ENCODE peak calls at places on chromosomes 7 and 10, in four cellular contexts. A is sigmoid colon, O is HCT116, B is spleen. Y is an unnamed sample.
A peak's percentile ranks its signal among the peaks of the same experiment; 100 is the strongest.

GRCh38 chr10:21065621-21066248 is 168.6 kb upstream of the NEBL start:
- DNase-seq in O (no peak), A (no peak), B (no peak), Y (no peak)

GRCh38 chr10:31926765-31927596 is 1.6 kb downstream of the ARHGAP12 start:
- DNase-seq in A (no peak), O (no peak), B (no peak), Y (no peak)

GRCh38 chr7:20279979-20280378 is 50.7 kb upstream of the ITGB8 start:
- DNase-seq in O (no peak), A (no peak), B (no peak), Y (no peak)

GRCh38 chr10:514137-514671 is 175.3 kb downstream of the DIP2C start:
- DNase-seq in A (peak; percentile 90), B (peak; percentile 65), O (no peak), Y (peak; percentile 44)

GRCh38 chr7:98341106-98341505 is 59.6 kb downstream of the BRI3 start:
- DNase-seq in B (no peak), A (no peak), O (no peak), Y (no peak)

GRCh38 chr10:35329520-35329919 is 6.8 kb upstream of the CCNY start:
- DNase-seq in O (no peak), A (no peak), B (no peak), Y (no peak)

GRCh38 chr7:29116361-29116760 is 30.0 kb downstream of the CPVL start:
- DNase-seq in O (no peak), A (no peak), B (no peak), Y (no peak)

GRCh38 chr10:70192325-70192966 is 22.1 kb upstream of the SAR1A start:
- DNase-seq in B (no peak), A (no peak), O (no peak), Y (peak; percentile 9)

GRCh38 chr10:91635401-91636400 is 2.8 kb upstream of the PPP1R3C start:
- DNase-seq in B (no peak), A (peak; percentile 82), O (peak; percentile 69), Y (peak; percentile 75)

GRCh38 chr7:29873644-29874294 is 67.5 kb downstream of the WIPF3 start:
- DNase-seq in A (no peak), B (no peak), O (no peak), Y (no peak)

GRCh38 chr7:28592861-28593260 is 180.5 kb downstream of the CREB5 start:
- DNase-seq in O (no peak), A (no peak), B (no peak), Y (no peak)

GRCh38 chr7:129569811-129570215 is 41.7 kb upstream of the NRF1 start:
- DNase-seq in O (peak; percentile 63), A (no peak), B (no peak), Y (no peak)

GRCh38 chr10:70260259-70260658 is 23.5 kb downstream of the NPFFR1 start:
- DNase-seq in A (no peak), O (no peak), B (no peak), Y (no peak)

GRCh38 chr10:86632009-86632800 is 22.1 kb upstream of the OPN4 start:
- DNase-seq in O (no peak), A (no peak), B (no peak), Y (no peak)

GRCh38 chr10:86281396-86281795 is 85.2 kb downstream of the GRID1 start:
- DNase-seq in B (no peak), O (no peak), A (no peak), Y (no peak)

GRCh38 chr10:32337343-32337742 is 9.6 kb downstream of the EPC1 start:
- DNase-seq in A (no peak), B (no peak), O (no peak), Y (no peak)

GRCh38 chr7:151631968-151632749 is 112.5 kb upstream of the RHEB start:
- DNase-seq in B (peak; percentile 98), O (no peak), A (peak; percentile 87), Y (peak; percentile 86)
- TF ChIP-seq POLR2AphosphoS5 in B (peak; percentile 70), O (peak; percentile 65), A (no peak), Y (no peak)

GRCh38 chr10:125123363-125124113 is 36.8 kb downstream of the CTBP2 start:
- DNase-seq in B (peak; percentile 76), O (peak; percentile 96), A (peak; percentile 91), Y (peak; percentile 85)
- TF ChIP-seq POLR2AphosphoS5 in B (no peak), O (peak; percentile 80), A (no peak), Y (peak; percentile 70)

DNA sequence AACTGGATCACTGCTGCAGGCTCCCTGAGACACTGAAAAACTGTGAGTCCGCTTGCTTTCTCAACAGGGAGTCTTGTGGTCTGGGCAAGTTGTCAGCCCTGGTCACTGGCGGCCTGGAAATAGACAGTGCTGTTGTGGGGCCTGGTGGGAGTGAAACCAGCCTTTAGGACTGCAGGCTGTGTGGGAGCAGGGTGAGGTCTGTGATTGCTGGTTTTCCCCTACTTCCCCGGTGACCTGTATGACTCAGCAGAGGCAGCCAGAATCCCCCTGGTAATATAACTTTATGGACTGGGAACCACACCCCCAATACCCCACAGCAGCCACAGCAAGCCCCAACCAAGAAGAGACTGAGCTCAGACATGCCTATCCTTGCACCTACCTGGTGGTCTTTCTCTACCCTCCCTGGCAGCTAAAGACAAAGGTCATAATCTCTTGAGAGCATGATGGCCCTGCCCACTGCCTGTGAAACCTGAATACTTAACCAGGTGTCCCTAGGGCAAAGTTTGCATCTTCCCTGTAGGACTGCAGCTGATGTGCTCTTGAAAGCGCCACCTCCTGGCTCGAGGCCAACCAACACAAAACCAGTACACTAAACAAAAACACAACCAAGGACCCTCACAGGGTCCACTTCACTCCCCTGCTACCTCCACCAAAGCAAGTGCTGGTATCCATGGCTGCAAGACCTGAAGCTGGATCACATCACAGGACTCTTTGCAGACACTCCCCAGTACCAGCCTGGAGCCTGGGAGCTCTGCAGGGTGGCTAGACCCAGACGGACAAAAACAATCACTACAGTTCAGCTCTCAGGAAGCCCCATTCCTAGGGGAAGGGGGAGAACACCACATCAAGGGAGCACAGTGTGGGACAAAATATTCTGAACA is 7.2 kb upstream of the ADAM22 start:
- DNase-seq in B (no peak), O (no peak), A (no peak), Y (no peak)
- TF ChIP-seq POLR2AphosphoS5 in B (no peak), O (no peak), A (no peak), Y (no peak)

DNA sequence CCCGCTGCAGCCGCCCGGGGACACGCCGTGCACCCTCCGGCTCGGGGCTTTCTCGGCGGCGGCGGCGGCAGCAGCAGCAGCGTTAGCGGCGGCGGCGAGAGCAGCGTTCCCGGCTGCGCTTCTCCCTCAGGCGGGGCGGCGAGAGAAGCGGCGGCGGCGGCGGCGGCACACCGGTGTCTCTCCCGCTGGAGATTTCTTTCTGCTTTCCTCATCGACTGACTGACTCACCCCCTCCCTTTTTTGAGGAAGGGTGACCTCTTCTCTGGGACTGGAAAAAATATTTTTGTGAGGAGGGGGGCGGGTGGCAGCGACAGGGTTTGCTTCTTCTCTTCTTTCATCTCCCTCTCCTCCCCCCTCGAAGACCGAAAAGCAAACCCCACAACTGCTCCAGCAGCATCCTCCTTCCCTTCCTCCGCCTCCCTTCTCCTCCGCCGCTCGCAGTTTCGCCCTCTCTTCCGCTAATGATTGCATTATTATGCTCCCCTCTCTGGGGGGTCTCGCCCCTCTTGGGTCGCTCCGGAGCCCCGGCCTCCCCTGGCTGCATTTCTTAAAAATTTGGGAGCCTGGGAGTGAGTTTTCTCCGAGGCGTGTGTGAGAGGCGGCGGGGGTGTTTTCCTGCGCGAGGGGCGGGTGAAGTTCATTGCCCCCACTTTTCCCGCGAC is 343 bp downstream of the AUTS2 start:
- DNase-seq in O (no peak), B (peak; percentile 83), A (peak; percentile 76), Y (peak; percentile 36)
- TF ChIP-seq POLR2AphosphoS5 in O (no peak), B (no peak), A (no peak), Y (no peak)

GRCh38 chr7:96998765-96999164 is 6.6 kb upstream of the DLX6 start:
- DNase-seq in B (no peak), O (no peak), A (no peak), Y (no peak)
- TF ChIP-seq POLR2AphosphoS5 in B (no peak), O (no peak), A (no peak), Y (no peak)